ENCODE peak calls at places on chromosome 9, in ten cellular contexts. T is GM13977, B is foreskin keratinocyte, A is PC-3, E is activated B cell treated with CpG ODN at 0.5 μM for 24 hours, Z is HFFc6, H is OCI-LY7, Y is fibroblast of pulmonary artery, G is GM12864, R is K562. V is an unnamed sample.

GRCh38 chr9:32430720-32431119 is 46.3 kb downstream of the ACO1 start:
- DNase-seq in G (no peak), E (no peak), H (no peak), A (peak), T (no peak), Y (peak), B (no peak), Z (peak), R (no peak), V (no peak)

GRCh38 chr9:14308751-14309140 is 5.2 kb downstream of the NFIB start:
- DNase-seq in E (no peak), A (no peak), R (no peak), T (no peak), Z (no peak), Y (no peak), H (no peak), B (no peak), G (no peak), V (no peak)

GRCh38 chr9:106980551-106981101 is 117.7 kb downstream of the ZNF462 start:
- DNase-seq in H (peak), R (no peak), B (no peak), T (no peak), A (peak), E (no peak), Y (peak), G (no peak), Z (no peak), V (no peak)

GRCh38 chr9:100394032-100394695 is 32.8 kb upstream of the MSANTD3 start:
- DNase-seq in B (no peak), G (no peak), A (no peak), H (no peak), Z (no peak), Y (no peak), R (no peak), E (no peak), T (no peak), V (no peak)

GRCh38 chr9:71814226-71814625 is 45.9 kb upstream of the CEMIP2 start:
- DNase-seq in R (no peak), T (no peak), H (no peak), Z (no peak), Y (peak), B (no peak), G (no peak), E (no peak), A (no peak), V (no peak)

GRCh38 chr9:113361304-113362018 is 12.1 kb downstream of the BSPRY start:
- DNase-seq in B (no peak), A (peak), T (no peak), H (no peak), E (no peak), Z (no peak), R (no peak), G (no peak), Y (peak), V (no peak)

GRCh38 chr9:81772144-81772543 is 82.8 kb upstream of the TLE1 start:
- DNase-seq in E (no peak), G (no peak), B (no peak), R (no peak), A (peak), T (no peak), Z (peak), Y (no peak), H (no peak), V (no peak)

GRCh38 chr9:112866662-112867274 is 23.9 kb downstream of the SLC46A2 start:
- DNase-seq in Y (peak), G (no peak), B (peak), T (no peak), E (no peak), A (peak), H (no peak), R (peak), Z (no peak), V (no peak)

DNA sequence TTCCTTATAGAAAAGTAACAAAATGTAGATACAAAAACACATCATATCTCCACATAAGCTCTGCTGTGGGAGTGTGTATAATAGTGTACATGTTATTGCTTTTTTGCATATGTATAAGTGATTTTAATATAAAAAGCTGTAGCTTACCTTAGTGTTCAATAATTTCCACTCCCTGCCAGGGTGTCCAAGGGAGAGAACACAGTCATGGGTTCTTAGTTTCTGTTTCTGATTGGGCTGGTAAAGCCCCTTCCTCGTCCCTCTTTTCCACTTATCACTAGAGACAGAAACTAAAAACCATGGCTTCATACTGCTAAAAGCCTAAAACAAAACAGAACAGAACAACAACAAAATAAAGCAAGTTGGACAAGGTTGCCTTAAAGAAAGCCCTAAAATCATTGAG is 74.4 kb upstream of the S1PR3 start:
- DNase-seq in Y (no peak), G (no peak), H (no peak), B (no peak), T (no peak), A (no peak), E (no peak), Z (no peak), R (no peak), V (no peak)
- TF ChIP-seq CTCF in Y (no peak), G (no peak), H (no peak), B (no peak), T (no peak), A (no peak), E (no peak), Z (no peak), R (no peak), V (no peak)

DNA sequence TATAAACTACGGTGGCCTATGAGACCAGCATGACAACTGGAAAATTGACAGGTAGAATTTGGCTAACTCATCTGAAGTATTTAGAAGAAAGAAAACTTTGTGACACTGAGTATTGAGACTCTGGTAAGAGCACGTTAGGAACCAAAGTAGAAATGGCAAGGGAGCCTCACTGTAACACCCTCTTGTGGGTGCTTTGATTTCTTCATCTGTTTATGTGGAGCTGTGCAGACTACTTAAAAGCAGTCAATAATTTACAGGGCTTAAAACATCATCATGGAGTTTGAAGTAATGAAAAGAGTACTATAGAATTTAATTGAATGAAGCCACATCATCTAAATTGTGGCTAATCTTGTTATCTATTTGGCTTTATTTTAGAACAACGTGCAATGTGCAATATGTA is 414.2 kb downstream of the CCDC171 start:
- DNase-seq in T (no peak), H (no peak), Y (no peak), Z (no peak), A (no peak), E (no peak), R (no peak), B (no peak), G (no peak), V (no peak)
- TF ChIP-seq CTCF in T (no peak), H (no peak), Y (no peak), Z (no peak), A (no peak), E (no peak), R (no peak), B (no peak), G (no peak), V (no peak)

GRCh38 chr9:129435272-129435671 is 185.6 kb downstream of the C9orf50 start:
- DNase-seq in E (no peak), Y (no peak), H (no peak), A (no peak), B (no peak), Z (no peak), R (no peak), G (no peak), T (no peak), V (no peak)

GRCh38 chr9:129434187-129434586 is 186.7 kb downstream of the C9orf50 start:
- DNase-seq in G (no peak), Z (no peak), B (no peak), H (no peak), T (no peak), R (peak), A (no peak), E (no peak), Y (peak), V (no peak)

GRCh38 chr9:129430940-129431693 is 189.8 kb downstream of the C9orf50 start:
- DNase-seq in T (no peak), H (no peak), G (no peak), Y (no peak), B (no peak), E (no peak), R (no peak), Z (no peak), A (no peak), V (no peak)

GRCh38 chr9:129432671-129433154 is 188.2 kb downstream of the C9orf50 start:
- DNase-seq in Z (no peak), R (no peak), T (no peak), A (no peak), B (no peak), E (no peak), Y (no peak), H (no peak), G (no peak), V (no peak)

GRCh38 chr9:129432255-129432654 is 188.6 kb downstream of the C9orf50 start:
- DNase-seq in Y (no peak), H (no peak), G (no peak), A (no peak), Z (no peak), R (no peak), T (no peak), B (no peak), E (no peak), V (no peak)
- TF ChIP-seq CTCF in Y (no peak), H (no peak), G (no peak), A (no peak), Z (no peak), R (no peak), T (no peak), B (no peak), E (no peak), V (no peak)

GRCh38 chr9:13274901-13275641 is 4.4 kb downstream of the MPDZ start:
- DNase-seq in Z (peak), A (peak), G (no peak), Y (peak), H (no peak), T (no peak), R (no peak), E (no peak), B (no peak), V (no peak)

GRCh38 chr9:13279284-13280162 is at the start of gene MPDZ:
- DNase-seq in E (no peak), Y (peak), H (no peak), Z (peak), B (no peak), A (peak), G (no peak), T (peak), R (peak), V (peak)

GRCh38 chr9:13278023-13278367 is 1.5 kb downstream of the MPDZ start:
- DNase-seq in B (no peak), R (no peak), A (no peak), E (no peak), T (no peak), H (no peak), Z (no peak), G (no peak), Y (peak), V (peak)

GRCh38 chr9:13281356-13282016 is 2.0 kb upstream of the MPDZ start:
- DNase-seq in T (no peak), A (no peak), H (no peak), B (no peak), R (no peak), Y (peak), E (no peak), Z (no peak), G (no peak), V (no peak)

GRCh38 chr9:13278368-13279246 is 885 bp downstream of the MPDZ start:
- DNase-seq in A (peak), E (no peak), T (no peak), Y (peak), H (no peak), R (peak), Z (peak), B (no peak), G (no peak), V (peak)
- TF ChIP-seq CTCF in A (no peak), E (no peak), T (no peak), Y (peak), H (no peak), R (no peak), Z (peak), B (peak), G (no peak), V (peak)

GRCh38 chr9:134621558-134622110 is 20.0 kb upstream of the COL5A1 start:
- DNase-seq in H (no peak), A (no peak), B (no peak), G (no peak), E (no peak), R (no peak), Y (no peak), Z (no peak), T (no peak), V (no peak)
- TF ChIP-seq CTCF in H (no peak), A (no peak), B (no peak), G (no peak), E (no peak), R (no peak), Y (no peak), Z (no peak), T (no peak), V (no peak)

GRCh38 chr9:137007060-137007815 is 10.9 kb upstream of the CLIC3 start:
- DNase-seq in E (no peak), Y (no peak), T (no peak), B (no peak), R (no peak), H (no peak), A (no peak), G (no peak), Z (no peak), V (no peak)

GRCh38 chr9:137000177-137000930 is 4.0 kb upstream of the CLIC3 start:
- DNase-seq in T (peak), Z (peak), E (no peak), Y (peak), A (no peak), G (peak), H (peak), B (peak), R (no peak), V (no peak)

GRCh38 chr9:137006116-137007003 is 10.0 kb upstream of the CLIC3 start:
- DNase-seq in T (no peak), R (no peak), Z (no peak), Y (peak), E (no peak), H (no peak), B (no peak), G (no peak), A (no peak), V (no peak)

GRCh38 chr9:137001857-137002645 is 5.7 kb upstream of the CLIC3 start:
- DNase-seq in G (no peak), H (no peak), A (no peak), Z (no peak), T (no peak), B (no peak), E (no peak), Y (no peak), R (no peak), V (no peak)

DNA sequence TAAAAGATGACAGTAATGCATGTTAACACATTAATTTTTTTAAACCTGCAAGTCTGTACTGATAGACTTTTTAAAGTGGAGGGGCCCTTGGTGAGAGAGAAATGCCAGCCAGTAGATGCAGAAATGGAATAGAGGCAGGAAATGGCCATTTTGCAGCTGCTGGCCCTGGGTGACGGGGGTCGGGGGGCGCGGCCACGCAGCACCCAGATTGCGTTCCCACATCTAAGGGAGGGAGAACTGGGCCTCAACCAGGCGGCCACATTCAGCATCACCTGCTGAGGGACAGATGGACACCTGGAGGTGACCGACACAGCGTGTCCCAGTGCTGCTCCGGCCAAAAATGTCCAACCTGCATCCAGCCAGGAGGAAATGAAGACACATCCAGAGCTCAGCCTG is 6.3 kb upstream of the CLIC3 start:
- DNase-seq in A (no peak), B (no peak), Y (no peak), T (no peak), Z (no peak), H (no peak), E (no peak), R (no peak), G (no peak), V (no peak)
- TF ChIP-seq CTCF in A (no peak), B (no peak), Y (no peak), T (no peak), Z (no peak), H (no peak), E (no peak), R (no peak), G (no peak), V (no peak)

GRCh38 chr9:5326893-5327548 is 12.7 kb downstream of the RLN1 start:
- DNase-seq in E (no peak), Z (no peak), Y (peak), B (no peak), A (no peak), H (no peak), R (no peak), T (no peak), G (no peak), V (peak)

GRCh38 chr9:5326187-5326586 is 13.5 kb downstream of the RLN1 start:
- DNase-seq in E (no peak), Z (no peak), G (no peak), A (no peak), R (no peak), H (no peak), Y (no peak), T (no peak), B (no peak), V (no peak)

GRCh38 chr9:5315187-5315923 is 10.8 kb upstream of the RLN2 start:
- DNase-seq in Y (no peak), B (no peak), E (no peak), T (no peak), R (no peak), G (no peak), H (peak), Z (no peak), A (no peak), V (no peak)

GRCh38 chr9:5321058-5321457 is 16.5 kb upstream of the RLN2 start:
- DNase-seq in G (no peak), B (peak), H (peak), E (no peak), Y (peak), R (no peak), A (peak), Z (peak), T (peak), V (no peak)
- TF ChIP-seq CTCF in G (no peak), B (peak), H (peak), E (no peak), Y (peak), R (no peak), A (peak), Z (peak), T (peak), V (no peak)

DNA sequence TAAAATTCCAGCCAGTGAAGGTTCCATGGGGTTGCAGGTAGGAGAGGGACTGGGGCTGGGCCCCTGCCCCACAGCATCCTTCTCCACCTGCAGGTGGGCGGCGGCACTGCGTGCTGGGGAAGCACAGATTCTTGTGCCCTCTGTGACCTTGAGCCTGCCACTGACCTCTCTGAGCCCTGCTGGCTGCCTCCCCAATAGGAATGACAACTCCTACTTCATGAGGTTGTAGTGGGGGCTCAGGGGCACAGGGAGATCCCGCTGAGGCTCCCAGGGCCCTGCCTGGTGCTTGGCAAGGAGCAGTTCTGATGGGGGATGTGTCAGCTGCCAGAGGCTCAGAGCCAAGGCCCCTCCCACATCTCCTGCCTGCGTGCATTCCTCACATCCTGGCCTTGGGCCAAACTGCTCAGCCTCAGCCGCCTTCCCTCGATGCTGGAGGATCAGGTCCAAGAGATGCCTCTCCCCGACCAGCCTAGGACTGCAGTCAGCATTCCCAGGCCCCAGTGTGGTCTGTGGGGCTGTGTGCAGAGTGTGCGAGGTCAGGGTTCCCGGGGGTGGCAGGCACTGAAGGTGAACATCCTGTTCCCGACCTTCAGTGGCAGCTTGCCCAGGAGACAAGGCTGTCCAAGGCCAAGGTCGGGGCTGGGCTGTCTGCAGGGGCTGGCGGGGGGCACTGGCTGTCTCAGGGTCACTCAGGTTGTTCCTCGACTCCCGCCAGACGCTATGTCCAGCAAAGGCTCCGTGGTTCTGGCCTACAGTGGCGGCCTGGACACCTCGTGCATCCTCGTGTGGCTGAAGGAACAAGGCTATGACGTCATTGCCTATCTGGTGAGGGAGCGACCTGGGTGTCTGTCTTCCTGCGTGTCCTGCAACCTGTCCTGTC is 7.0 kb downstream of the ASS1 start:
- DNase-seq in T (no peak), A (peak), Z (peak), Y (peak), R (peak), G (no peak), H (peak), E (no peak), B (peak), V (no peak)
- TF ChIP-seq CTCF in T (peak), A (peak), Z (peak), Y (peak), R (peak), G (peak), H (peak), E (no peak), B (peak), V (peak)

DNA sequence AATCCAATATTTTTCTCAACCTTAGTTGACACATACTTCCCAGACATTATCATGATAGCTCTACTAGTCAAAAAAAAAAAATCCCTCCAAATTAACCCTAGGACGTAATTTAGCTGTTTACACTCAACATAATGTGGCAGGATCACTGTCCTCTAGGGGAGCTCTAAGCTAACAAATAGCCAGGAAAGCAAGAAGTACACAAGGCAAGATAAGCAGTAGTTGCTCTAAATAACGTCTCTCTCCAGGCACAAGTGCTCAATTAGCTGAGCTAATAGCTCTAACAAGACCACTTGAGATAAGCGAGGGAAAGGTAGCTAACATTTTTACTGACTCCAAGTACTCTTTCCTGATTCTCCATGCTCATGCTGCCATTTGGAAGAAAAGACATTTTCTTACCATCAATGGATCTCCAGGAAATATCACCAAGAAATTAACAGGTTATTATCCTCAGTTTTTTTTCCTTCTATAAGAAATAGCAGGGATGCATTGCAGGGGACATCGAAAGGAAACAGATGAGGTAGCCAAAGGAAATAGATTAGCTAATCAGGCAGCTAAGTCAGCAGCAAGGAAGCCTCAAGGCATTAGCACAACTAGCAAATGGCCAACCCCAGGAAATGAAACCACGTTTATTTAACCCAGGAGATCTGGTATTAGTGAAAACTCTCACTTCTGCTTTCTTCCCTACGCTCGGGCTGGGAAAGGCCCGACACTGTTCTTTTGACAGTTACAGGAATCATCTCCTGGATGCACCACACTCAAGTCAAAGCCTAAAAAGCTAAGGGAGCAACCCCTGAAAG is 614.1 kb downstream of the PTPRD start:
- DNase-seq in R (no peak), Z (no peak), G (no peak), A (peak), Y (no peak), H (peak), B (no peak), E (no peak), T (no peak), V (no peak)
- TF ChIP-seq CTCF in R (no peak), Z (peak), G (peak), A (peak), Y (no peak), H (peak), B (peak), E (no peak), T (no peak), V (peak)

V was measured in progenitor cell of endocrine pancreas.